ENCODE peak calls at places on chromosomes 4 and X, in ten cellular contexts. B, F, X, J, R, A, Y, Q, K and G are unnamed samples.

GRCh38 chrX:27964432-27964831 is 16.8 kb downstream of the DCAF8L1 start:
- DNase-seq in B (no peak), F (no peak), X (no peak), J (peak), R (no peak), A (no peak), Y (no peak), Q (no peak), K (no peak), G (no peak)

GRCh38 chrX:97039363-97040029 is 155.8 kb downstream of the RPA4 start:
- DNase-seq in B (peak), F (no peak), X (no peak), J (peak), R (no peak), A (no peak), Y (peak), Q (no peak), K (no peak), G (no peak)

GRCh38 chr4:173367285-173367684 is 3.5 kb upstream of the SAP30 start:
- DNase-seq in B (peak), F (peak), X (no peak), J (peak), R (no peak), A (no peak), Y (no peak), Q (no peak), K (no peak), G (no peak)

GRCh38 chr4:81491943-81492342 is 20.2 kb upstream of the RASGEF1B start:
- DNase-seq in B (no peak), F (no peak), X (no peak), J (peak), R (peak), A (no peak), Y (no peak), Q (no peak), K (no peak), G (no peak)

GRCh38 chr4:5021546-5021945 is 2.3 kb upstream of the CYTL1 start:
- DNase-seq in B (no peak), F (no peak), X (no peak), J (no peak), R (no peak), A (no peak), Y (no peak), Q (no peak), K (no peak), G (no peak)

GRCh38 chrX:103734125-103734760 is 23.5 kb downstream of the TMEM31 start:
- DNase-seq in B (peak), F (no peak), X (no peak), J (no peak), R (peak), A (no peak), Y (no peak), Q (no peak), K (no peak), G (no peak)

GRCh38 chr4:10100734-10101216 is 15.8 kb downstream of the WDR1 start:
- DNase-seq in B (no peak), F (no peak), X (no peak), J (no peak), R (no peak), A (no peak), Y (no peak), Q (no peak), K (no peak), G (no peak)

GRCh38 chr4:107801766-107802211 is 22.9 kb upstream of the SGMS2 start:
- DNase-seq in B (peak), F (peak), X (no peak), J (peak), R (no peak), A (no peak), Y (no peak), Q (no peak), K (no peak), G (no peak)

GRCh38 chr4:107824367-107825071 is at the start of gene SGMS2:
- DNase-seq in B (peak), F (peak), X (peak), J (peak), R (peak), A (peak), Y (peak), Q (peak), K (peak), G (peak)

GRCh38 chr4:113476800-113477199 is 284.7 kb downstream of the CAMK2D start:
- DNase-seq in B (peak), F (peak), X (no peak), J (no peak), R (no peak), A (no peak), Y (no peak), Q (no peak), K (no peak), G (no peak)

GRCh38 chr4:145786261-145786660 is 106.3 kb downstream of the C4orf51 start:
- DNase-seq in B (no peak), F (no peak), X (no peak), J (no peak), R (no peak), A (no peak), Y (no peak), Q (no peak), K (no peak), G (no peak)

GRCh38 chr4:147118523-147118922 is 172.9 kb upstream of the TTC29 start:
- DNase-seq in B (peak), F (peak), X (no peak), J (peak), R (no peak), A (peak), Y (no peak), Q (no peak), K (no peak), G (no peak)

GRCh38 chr4:94523033-94523590 is 71.4 kb downstream of the PDLIM5 start:
- DNase-seq in B (no peak), F (no peak), X (no peak), J (no peak), R (no peak), A (no peak), Y (no peak), Q (no peak), K (no peak), G (no peak)

GRCh38 chr4:123505077-123505456 is 108.5 kb downstream of the SPRY1 start:
- DNase-seq in B (peak), F (no peak), X (no peak), J (peak), R (no peak), A (no peak), Y (no peak), Q (no peak), K (no peak), G (no peak)

GRCh38 chrX:135981662-135982061 is 3.6 kb upstream of the SLC9A6 start:
- DNase-seq in B (no peak), F (no peak), X (no peak), J (no peak), R (no peak), A (no peak), Y (no peak), Q (no peak), K (no peak), G (no peak)

GRCh38 chrX:123450217-123450616 is 266.1 kb downstream of the GRIA3 start:
- DNase-seq in B (no peak), F (no peak), X (no peak), J (no peak), R (peak), A (no peak), Y (no peak), Q (no peak), K (no peak), G (no peak)

GRCh38 chr4:129138762-129139496 is 43.0 kb downstream of the C4orf33 start:
- DNase-seq in B (no peak), F (no peak), X (no peak), J (no peak), R (no peak), A (no peak), Y (no peak), Q (no peak), K (no peak), G (no peak)

DNA sequence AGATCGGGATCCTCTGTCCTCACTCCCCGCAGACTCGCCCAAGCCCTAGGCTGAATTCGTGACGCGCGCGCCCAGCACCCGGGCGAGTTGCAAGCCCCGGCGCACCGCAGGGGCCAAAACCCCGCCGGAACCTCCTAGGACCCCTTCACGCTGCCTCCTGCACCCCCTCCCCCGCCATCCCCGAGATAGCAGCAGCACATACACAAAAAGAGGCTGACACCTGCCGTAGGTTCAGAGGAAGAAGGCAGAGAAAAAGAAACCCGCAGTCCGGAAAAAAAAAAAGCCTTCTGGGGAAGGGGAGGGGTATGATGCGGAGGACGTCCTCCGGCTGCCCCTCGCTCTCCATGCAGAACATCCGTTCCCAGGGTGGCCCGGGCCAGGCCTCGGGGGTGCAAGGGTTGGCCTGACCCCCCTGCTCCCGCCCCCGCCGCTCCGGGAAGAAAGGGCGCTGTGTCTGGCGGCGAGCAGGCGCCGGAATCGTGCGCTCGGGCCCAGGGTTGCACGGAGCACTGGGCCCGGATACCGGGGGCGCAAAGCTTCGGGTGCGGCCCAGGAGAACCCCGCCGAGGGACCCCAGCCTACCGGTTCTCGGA is 2.5 kb downstream of the NLGN4X start:
- DNase-seq in B (peak), F (no peak), X (peak), J (peak), R (peak), A (no peak), Y (no peak), Q (no peak), K (no peak), G (no peak)
- TF ChIP-seq CTCF in B (no peak), F (no peak), X (no peak), J (no peak), R (no peak), A (no peak), Y (no peak), Q (no peak), K (no peak), G (no peak)

GRCh38 chr4:140047781-140048180 is 106.2 kb downstream of the MAML3 start:
- DNase-seq in B (no peak), F (no peak), X (no peak), J (no peak), R (no peak), A (no peak), Y (no peak), Q (no peak), K (no peak), G (no peak)

GRCh38 chr4:140048419-140049022 is 105.5 kb downstream of the MAML3 start:
- DNase-seq in B (no peak), F (no peak), X (no peak), J (no peak), R (no peak), A (no peak), Y (no peak), Q (no peak), K (no peak), G (no peak)

GRCh38 chr4:140047017-140047640 is 106.9 kb downstream of the MAML3 start:
- DNase-seq in B (peak), F (no peak), X (no peak), J (peak), R (no peak), A (no peak), Y (peak), Q (peak), K (no peak), G (no peak)

GRCh38 chr4:140049924-140050681 is 103.9 kb downstream of the MAML3 start:
- DNase-seq in B (peak), F (no peak), X (peak), J (peak), R (no peak), A (no peak), Y (no peak), Q (no peak), K (no peak), G (no peak)

GRCh38 chr4:140049024-140049923 is 104.7 kb downstream of the MAML3 start:
- DNase-seq in B (peak), F (peak), X (peak), J (peak), R (no peak), A (no peak), Y (peak), Q (no peak), K (no peak), G (no peak)
- TF ChIP-seq CTCF in B (no peak), F (no peak), X (no peak), J (no peak), R (no peak), A (no peak), Y (no peak), Q (no peak), K (no peak), G (peak)

GRCh38 chrX:10173331-10173900 is 16.6 kb downstream of the CLCN4 start:
- DNase-seq in B (peak), F (peak), X (peak), J (peak), R (no peak), A (peak), Y (peak), Q (peak), K (no peak), G (no peak)

GRCh38 chrX:10174051-10174450 is 17.3 kb downstream of the CLCN4 start:
- DNase-seq in B (no peak), F (no peak), X (no peak), J (no peak), R (no peak), A (no peak), Y (no peak), Q (no peak), K (peak), G (no peak)

GRCh38 chrX:10176121-10177003 is 19.6 kb downstream of the CLCN4 start:
- DNase-seq in B (no peak), F (no peak), X (no peak), J (no peak), R (no peak), A (no peak), Y (no peak), Q (no peak), K (no peak), G (no peak)

GRCh38 chrX:10175317-10175871 is 18.6 kb downstream of the CLCN4 start:
- DNase-seq in B (peak), F (peak), X (no peak), J (peak), R (no peak), A (no peak), Y (no peak), Q (no peak), K (no peak), G (no peak)

GRCh38 chrX:10174810-10175209 is 18.0 kb downstream of the CLCN4 start:
- DNase-seq in B (peak), F (no peak), X (no peak), J (no peak), R (no peak), A (no peak), Y (no peak), Q (no peak), K (no peak), G (no peak)
- TF ChIP-seq CTCF in B (no peak), F (no peak), X (no peak), J (no peak), R (no peak), A (no peak), Y (no peak), Q (no peak), K (no peak), G (no peak)

DNA sequence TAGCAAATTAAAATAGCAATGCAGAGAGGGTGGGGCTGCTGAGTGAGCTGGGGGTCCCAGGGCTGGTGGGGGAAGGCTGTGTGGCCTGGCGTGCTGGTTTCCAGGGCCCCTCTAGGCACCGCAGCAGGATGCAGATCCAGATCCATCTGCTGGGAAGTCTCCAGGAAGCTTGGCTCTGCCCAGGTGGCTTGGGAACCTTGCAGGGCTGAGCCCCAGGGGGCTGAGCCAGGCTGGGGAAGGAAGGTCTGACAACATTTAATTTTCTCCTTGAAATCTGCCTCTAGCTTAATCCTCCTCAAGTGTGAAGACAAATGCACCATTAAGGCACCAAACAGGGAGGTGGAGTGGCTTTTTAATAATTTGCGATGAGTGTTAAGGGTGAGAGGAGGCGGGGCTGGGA is 31.7 kb downstream of the SORCS2 start:
- DNase-seq in B (no peak), F (no peak), X (no peak), J (no peak), R (no peak), A (no peak), Y (peak), Q (no peak), K (no peak), G (no peak)
- TF ChIP-seq CTCF in B (no peak), F (no peak), X (no peak), J (no peak), R (no peak), A (no peak), Y (no peak), Q (no peak), K (no peak), G (no peak)

GRCh38 chr4:119087656-119088055 is 48.0 kb upstream of the MYOZ2 start:
- DNase-seq in B (no peak), F (no peak), X (no peak), J (no peak), R (no peak), A (no peak), Y (no peak), Q (no peak), K (no peak), G (no peak)

GRCh38 chr4:119084503-119084902 is 51.1 kb upstream of the MYOZ2 start:
- DNase-seq in B (no peak), F (no peak), X (no peak), J (no peak), R (no peak), A (no peak), Y (no peak), Q (no peak), K (no peak), G (no peak)

GRCh38 chr4:119081943-119082342 is 53.7 kb upstream of the MYOZ2 start:
- DNase-seq in B (no peak), F (no peak), X (no peak), J (no peak), R (no peak), A (no peak), Y (peak), Q (no peak), K (no peak), G (no peak)

GRCh38 chr4:119082661-119083060 is 53.0 kb upstream of the MYOZ2 start:
- DNase-seq in B (no peak), F (no peak), X (no peak), J (no peak), R (no peak), A (no peak), Y (no peak), Q (no peak), K (no peak), G (no peak)

GRCh38 chr4:119087121-119087520 is 48.5 kb upstream of the MYOZ2 start:
- DNase-seq in B (no peak), F (no peak), X (no peak), J (peak), R (no peak), A (no peak), Y (no peak), Q (no peak), K (no peak), G (no peak)
- TF ChIP-seq CTCF in B (no peak), F (peak), X (no peak), J (peak), R (no peak), A (peak), Y (no peak), Q (peak), K (no peak), G (peak)